ENCODE peak calls at places on chromosomes 4 and X, in ten cellular contexts. P is SK-N-SH, M is HCT116, S is suprapubic skin, R is GM23338, Z is HepG2, D is prostate gland, N is stomach, I is upper lobe of left lung, J is HL-60. W is an unnamed sample.

GRCh38 chr4:176789955-176790354 is 2.8 kb downstream of the VEGFC start:
- DNase-seq in I (no peak), N (no peak), P (peak; percentile 53), S (no peak), R (peak; percentile 54), M (peak; percentile 23), Z (peak; percentile 31), J (peak; percentile 10), D (peak; percentile 26), W (no peak)

GRCh38 chrX:78313526-78313925 is 13.9 kb downstream of the CYSLTR1 start:
- DNase-seq in N (no peak), I (no peak), J (no peak), P (no peak), D (no peak), M (no peak), Z (no peak), S (no peak), R (no peak), W (no peak)

GRCh38 chr4:120749445-120750151 is 172.9 kb downstream of the PRDM5 start:
- DNase-seq in N (peak; percentile 28), S (no peak), I (no peak), Z (no peak), P (no peak), J (no peak), D (no peak), R (no peak), M (no peak), W (no peak)

GRCh38 chrX:1529328-1529727 is 7.7 kb downstream of the P2RY8 start:
- DNase-seq in S (peak; percentile 38), N (no peak), J (no peak), I (no peak), M (no peak), Z (no peak), P (no peak), R (no peak), D (no peak), W (no peak)

GRCh38 chr4:158822348-158822747 is 53.5 kb downstream of the FNIP2 start:
- DNase-seq in J (no peak), I (no peak), D (no peak), R (no peak), M (no peak), P (no peak), Z (no peak), N (no peak), S (no peak), W (no peak)

GRCh38 chr4:93384897-93385296 is 443.7 kb upstream of the ATOH1 start:
- DNase-seq in P (no peak), Z (no peak), M (no peak), I (no peak), R (no peak), J (no peak), N (no peak), S (no peak), D (no peak), W (no peak)

GRCh38 chrX:25853002-25853479 is 285.1 kb upstream of the MAGEB18 start:
- DNase-seq in Z (no peak), J (no peak), M (no peak), N (no peak), I (no peak), P (no peak), R (no peak), S (no peak), D (no peak), W (no peak)

GRCh38 chr4:125315571-125316390 is 1.0 kb downstream of the FAT4 start:
- DNase-seq in M (no peak), S (peak; percentile 60), J (no peak), P (peak; percentile 69), N (peak; percentile 31), D (peak; percentile 12), R (peak; percentile 75), I (peak; percentile 32), Z (peak; percentile 18), W (no peak)

GRCh38 chrX:12210921-12211320 is 72.6 kb downstream of the FRMPD4 start:
- DNase-seq in S (no peak), I (no peak), R (no peak), N (no peak), P (no peak), J (no peak), D (peak; percentile 3), M (no peak), Z (no peak), W (no peak)

GRCh38 chr4:100539706-100540105 is 21.9 kb upstream of the EMCN start:
- DNase-seq in Z (no peak), R (no peak), N (no peak), I (no peak), M (no peak), S (no peak), J (no peak), D (no peak), P (no peak), W (no peak)

GRCh38 chr4:108054025-108054424 is 64.3 kb downstream of the HADH start:
- DNase-seq in N (no peak), M (no peak), J (no peak), I (no peak), D (no peak), R (no peak), Z (no peak), S (no peak), P (no peak), W (no peak)

GRCh38 chr4:159048166-159048886 is 54.6 kb upstream of the RAPGEF2 start:
- DNase-seq in S (peak; percentile 67), Z (peak; percentile 84), J (no peak), D (peak; percentile 72), N (peak; percentile 77), R (peak; percentile 63), P (peak; percentile 48), M (no peak), I (peak; percentile 84), W (no peak)

GRCh38 chrX:68945081-68945602 is 116.3 kb downstream of the EFNB1 start:
- DNase-seq in J (no peak), D (no peak), S (no peak), I (no peak), N (no peak), M (no peak), P (no peak), Z (no peak), R (no peak), W (peak; percentile 55)

GRCh38 chr4:136810626-136811025 is 721.7 kb downstream of the PCDH18 start:
- DNase-seq in D (no peak), J (no peak), N (no peak), S (no peak), I (no peak), M (no peak), P (no peak), Z (no peak), R (no peak), W (no peak)

GRCh38 chrX:31546130-31546529 is 474.3 kb upstream of the FTHL17 start:
- DNase-seq in J (no peak), N (no peak), P (no peak), Z (no peak), M (no peak), R (no peak), D (no peak), I (no peak), S (no peak), W (no peak)

GRCh38 chr4:65250916-65251315 is 419.4 kb downstream of the EPHA5 start:
- DNase-seq in P (no peak), D (no peak), M (no peak), R (no peak), S (no peak), N (no peak), Z (no peak), I (no peak), J (no peak), W (no peak)

GRCh38 chr4:24686866-24687672 is 102.7 kb upstream of the DHX15 start:
- DNase-seq in S (no peak), J (no peak), Z (peak; percentile 17), I (no peak), N (peak; percentile 66), M (peak; percentile 36), D (no peak), R (peak; percentile 78), P (peak; percentile 26), W (peak; percentile 87)

GRCh38 chr4:1201851-1202525 is 29.6 kb upstream of the SPON2 start:
- DNase-seq in Z (no peak), J (peak; percentile 85), N (peak; percentile 73), M (no peak), I (peak; percentile 85), D (no peak), P (peak; percentile 20), R (no peak), S (peak; percentile 81), W (peak; percentile 97)

GRCh38 chr4:19214591-19214990 is 1037.1 kb upstream of the SLIT2 start:
- DNase-seq in M (no peak), R (no peak), J (no peak), D (no peak), I (no peak), N (no peak), S (no peak), Z (no peak), P (no peak), W (no peak)

GRCh38 chrX:29641461-29641860 is 573.9 kb upstream of the MAGEB2 start:
- DNase-seq in M (no peak), J (no peak), R (no peak), N (no peak), Z (no peak), D (no peak), I (no peak), P (no peak), S (no peak), W (no peak)
- TF ChIP-seq POLR2AphosphoS5 in M (no peak), J (no peak), R (no peak), N (no peak), Z (no peak), D (no peak), I (no peak), P (no peak), S (no peak), W (no peak)

GRCh38 chr4:153553155-153553819 is 87.1 kb downstream of the TMEM131L start:
- DNase-seq in J (no peak), S (no peak), M (no peak), R (no peak), N (no peak), D (no peak), I (no peak), Z (no peak), P (no peak), W (no peak)
- H3K4me3 ChIP-seq in J (no peak overlapping the region), S (no peak overlapping the region), M (no peak overlapping the region), R (no peak overlapping the region), N (no peak overlapping the region), D (no peak overlapping the region), I (no peak overlapping the region), Z (no peak overlapping the region), P (no peak overlapping the region), W (no peak overlapping the region)

GRCh38 chr4:166882221-166882620 is 352.1 kb downstream of the SPOCK3 start:
- DNase-seq in P (no peak), S (no peak), Z (no peak), I (no peak), M (no peak), J (no peak), N (no peak), D (no peak), R (no peak), W (no peak)
- H3K27ac ChIP-seq in P (no peak overlapping the region), S (no peak overlapping the region), Z (no peak overlapping the region), I (no peak overlapping the region), M (no peak overlapping the region), J (no peak overlapping the region), N (no peak overlapping the region), D (no peak overlapping the region), R (no peak overlapping the region), W (no peak overlapping the region)

GRCh38 chrX:99549381-99549780 is 860.7 kb downstream of the PCDH19 start:
- DNase-seq in J (no peak), Z (no peak), R (no peak), M (no peak), D (no peak), S (no peak), I (no peak), P (no peak), N (no peak), W (no peak)
- TF ChIP-seq POLR2AphosphoS5 in J (no peak), Z (no peak), R (no peak), M (no peak), D (no peak), S (no peak), I (no peak), P (no peak), N (no peak), W (no peak)